ENCODE peak calls at places on chromosome 18, in eight cellular contexts. K is cardiac muscle cell, F is NCI-H146, S is RWPE1, H is activated T-cell treated with anti-CD3 and anti-CD28 coated beads for 24 hours, C is stomach, P is choroid plexus epithelial cell, B is Kasumi-1. W is an unnamed sample.

GRCh38 chr18:179499-179898 is 21.1 kb downstream of the USP14 start:
- DNase-seq in K (no peak), F (no peak), S (no peak), H (no peak), C (no peak), P (no peak), B (no peak), W (no peak)

GRCh38 chr18:10164241-10165160 is 250.7 kb downstream of the VAPA start:
- DNase-seq in K (no peak), F (peak; percentile 78), S (no peak), H (no peak), C (no peak), P (no peak), B (no peak), W (no peak)

GRCh38 chr18:65762556-65762955 is 11.7 kb downstream of the CDH7 start:
- DNase-seq in K (no peak), F (peak; percentile 90), S (no peak), H (no peak), C (no peak), P (no peak), B (no peak), W (no peak)

GRCh38 chr18:22964116-22964515 is 31.0 kb downstream of the RBBP8 start:
- DNase-seq in K (no peak), F (no peak), S (no peak), H (no peak), C (no peak), P (peak; percentile 5), B (no peak), W (no peak)

GRCh38 chr18:79616651-79617518 is 62.7 kb upstream of the CTDP1 start:
- DNase-seq in K (no peak), F (no peak), S (peak; percentile 58), H (no peak), C (no peak), P (peak; percentile 22), B (no peak), W (no peak)

GRCh38 chr18:48032876-48033769 is 102.7 kb upstream of the SMAD2 start:
- DNase-seq in K (no peak), F (no peak), S (no peak), H (no peak), C (no peak), P (peak; percentile 51), B (no peak), W (no peak)

GRCh38 chr18:35407871-35408481 is 30.8 kb upstream of the ZNF396 start:
- DNase-seq in K (peak; percentile 79), F (peak; percentile 73), S (peak; percentile 33), H (peak; percentile 24), C (peak; percentile 39), P (peak; percentile 89), B (peak; percentile 88), W (peak; percentile 79)

GRCh38 chr18:49431563-49431962 is 28.9 kb downstream of the DYM start:
- DNase-seq in K (no peak), F (no peak), S (peak; percentile 0), H (no peak), C (no peak), P (no peak), B (no peak), W (no peak)

GRCh38 chr18:48418409-48419267 is 9.5 kb upstream of the ZBTB7C start:
- DNase-seq in K (no peak), F (no peak), S (no peak), H (no peak), C (no peak), P (no peak), B (no peak), W (no peak)

GRCh38 chr18:80175451-80176235 is 66.6 kb downstream of the ADNP2 start:
- DNase-seq in K (no peak), F (no peak), S (no peak), H (peak; percentile 22), C (peak; percentile 43), P (peak; percentile 32), B (no peak), W (no peak)

GRCh38 chr18:48659188-48660009 is 120.6 kb downstream of the CTIF start:
- DNase-seq in K (no peak), F (no peak), S (no peak), H (no peak), C (peak; percentile 21), P (no peak), B (no peak), W (no peak)